ENCODE peak calls at places on chromosomes 12 and 14, in four cellular contexts. M is H1, T is IMR-90, B is mesendoderm. Z is an unnamed sample.

GRCh38 chr12:4648499-4649357 is at the start of the genes AKAP3 and NDUFA9:
- DNase-seq in T (peak; percentile 83), B (peak; percentile 93), M (peak; percentile 51), Z (peak; percentile 91)

GRCh38 chr12:32296541-32296940 is 102.8 kb upstream of the FGD4 start:
- DNase-seq in B (no peak), T (no peak), M (no peak), Z (no peak)

GRCh38 chr12:72083096-72083825 is 144.6 kb downstream of the TPH2 start:
- DNase-seq in T (no peak), B (no peak), M (no peak), Z (no peak)

GRCh38 chr14:91870001-91870400 is 2.7 kb upstream of the TC2N start:
- DNase-seq in B (peak; percentile 73), M (no peak), T (no peak), Z (no peak)

GRCh38 chr14:75825147-75825592 is 156.6 kb downstream of the TGFB3 start:
- DNase-seq in B (no peak), T (no peak), M (no peak), Z (no peak)

GRCh38 chr12:129696405-129696804 is 207.4 kb downstream of the TMEM132D start:
- DNase-seq in M (no peak), T (no peak), B (peak; percentile 70), Z (no peak)

GRCh38 chr12:103840399-103840880 is 594 bp downstream of the NT5DC3 start:
- DNase-seq in B (peak; percentile 28), T (peak; percentile 25), M (no peak), Z (no peak)

GRCh38 chr12:26100966-26101744 is 23.7 kb downstream of the BHLHE41 start:
- DNase-seq in B (no peak), T (no peak), M (no peak), Z (no peak)

GRCh38 chr14:24861083-24861630 is 188.8 kb downstream of the STXBP6 start:
- DNase-seq in M (no peak), B (peak; percentile 48), T (peak; percentile 68), Z (no peak)

DNA sequence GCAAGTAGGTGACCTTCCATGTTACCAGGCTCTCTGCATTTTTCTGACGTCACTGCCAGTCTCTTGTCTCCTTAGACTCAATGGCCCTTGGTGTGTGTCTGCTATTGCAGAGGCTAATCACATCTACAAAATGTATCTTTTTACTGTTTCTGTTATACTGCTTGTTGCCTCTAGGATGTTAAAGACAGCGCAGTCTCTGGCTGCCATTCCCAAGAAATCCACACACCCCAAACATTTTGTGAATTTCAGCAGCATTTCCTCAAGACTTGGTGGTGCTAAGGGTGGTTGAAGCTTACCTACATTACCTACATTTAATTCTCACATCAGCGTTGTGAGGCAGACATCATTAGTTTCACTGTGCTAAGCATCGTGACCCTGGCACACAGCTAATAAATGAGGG is 87.2 kb downstream of the C12orf75 start:
- DNase-seq in T (no peak), M (no peak), B (no peak), Z (no peak)
- H3K56ac ChIP-seq in T (peak overlapping the region; percentile 40), M (no peak overlapping the region), B (no peak overlapping the region), Z (no peak overlapping the region)

GRCh38 chr12:101856030-101856429 is 21.4 kb upstream of the DRAM1 start:
- DNase-seq in M (no peak), T (no peak), B (no peak), Z (no peak)

GRCh38 chr12:101854747-101855146 is 22.6 kb upstream of the DRAM1 start:
- DNase-seq in M (no peak), B (no peak), T (no peak), Z (no peak)

GRCh38 chr12:101850199-101850598 is 19.4 kb upstream of the GNPTAB start:
- DNase-seq in B (no peak), T (no peak), M (no peak), Z (no peak)

GRCh38 chr12:101855364-101855884 is 22.0 kb upstream of the DRAM1 start:
- DNase-seq in M (no peak), T (peak; percentile 69), B (no peak), Z (no peak)

DNA sequence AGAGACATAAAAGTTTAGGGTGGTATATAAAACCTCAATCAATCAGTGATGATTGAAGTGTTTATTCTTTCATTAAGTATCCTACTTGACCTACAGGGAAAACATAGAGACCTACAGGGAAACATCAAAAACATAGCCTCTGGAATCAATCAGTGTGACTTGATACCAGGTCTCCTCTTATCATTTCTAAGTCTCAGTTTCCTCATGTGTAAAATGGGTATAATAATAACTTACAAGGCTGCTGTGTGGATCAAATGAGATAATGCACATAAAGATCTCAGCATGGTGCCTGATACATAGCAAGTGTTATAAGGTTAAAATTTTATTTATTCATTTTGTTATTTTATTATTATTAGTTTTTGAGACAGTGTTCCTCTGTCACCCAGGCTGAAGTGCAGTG is 22.2 kb upstream of the GNPTAB start:
- DNase-seq in T (no peak), B (no peak), M (no peak), Z (no peak)
- H3K56ac ChIP-seq in T (no peak overlapping the region), B (no peak overlapping the region), M (no peak overlapping the region), Z (no peak overlapping the region)

GRCh38 chr12:132094269-132094891 is 49.7 kb downstream of the DDX51 start:
- DNase-seq in T (no peak), M (no peak), B (no peak), Z (no peak)
- H3K56ac ChIP-seq in T (no peak overlapping the region), M (no peak overlapping the region), B (no peak overlapping the region), Z (no peak overlapping the region)

GRCh38 chr14:80231732-80232131 is 20.4 kb upstream of the DIO2 start:
- DNase-seq in T (no peak), M (no peak), B (no peak), Z (no peak)
- H3K56ac ChIP-seq in T (no peak overlapping the region), M (no peak overlapping the region), B (no peak overlapping the region), Z (no peak overlapping the region)

GRCh38 chr14:67567654-67568053 is 32.4 kb downstream of the PIGH start:
- DNase-seq in M (no peak), B (no peak), T (no peak), Z (no peak)
- H3K56ac ChIP-seq in M (no peak overlapping the region), B (no peak overlapping the region), T (no peak overlapping the region), Z (no peak overlapping the region)